ENCODE peak calls at places on chromosome 22, in five cellular contexts. N is body of pancreas, T is mammary epithelial cell, K is pancreas, Z is K562. S is an unnamed sample.
A peak's percentile ranks its signal among the peaks of the same experiment; 100 is the strongest.

GRCh38 chr22:46070215-46070721 is 80.1 kb upstream of the PPARA start:
- DNase-seq in N (peak; percentile 84), T (peak; percentile 76), K (peak; percentile 93), Z (no peak), S (peak; percentile 79)

GRCh38 chr22:19984201-19984753 is 32.3 kb downstream of the ARVCF start:
- DNase-seq in T (peak; percentile 86), Z (peak; percentile 73), K (peak; percentile 57), N (no peak), S (no peak)

GRCh38 chr22:46065733-46066454 is 84.4 kb upstream of the PPARA start:
- DNase-seq in K (no peak), T (peak; percentile 46), Z (no peak), N (no peak), S (no peak)

GRCh38 chr22:29308791-29309262 is 2.4 kb downstream of the GAS2L1 start:
- DNase-seq in N (peak; percentile 12), T (peak; percentile 88), Z (no peak), K (peak; percentile 60), S (no peak)

GRCh38 chr22:44425356-44425755 is 72.7 kb downstream of the RTL6 start:
- DNase-seq in N (no peak), T (no peak), K (no peak), Z (no peak), S (no peak)

GRCh38 chr22:19121631-19122142 is 525 bp downstream of the DGCR2 start:
- DNase-seq in Z (peak; percentile 88), K (peak; percentile 91), T (peak; percentile 54), N (peak; percentile 75), S (peak; percentile 64)

GRCh38 chr22:44520695-44521094 is 22.7 kb upstream of the RTL6 start:
- DNase-seq in Z (no peak), K (no peak), T (no peak), N (no peak), S (no peak)

GRCh38 chr22:21707677-21708076 is 27.9 kb downstream of the YPEL1 start:
- DNase-seq in N (no peak), T (no peak), Z (peak; percentile 73), K (no peak), S (no peak)

GRCh38 chr22:34760276-34761008 is 305.5 kb upstream of the ISX start:
- DNase-seq in Z (no peak), N (peak; percentile 15), T (peak; percentile 80), K (no peak), S (no peak)

GRCh38 chr22:49922926-49923325 is 4.5 kb downstream of the CRELD2 start:
- DNase-seq in K (peak; percentile 71), T (no peak), Z (no peak), N (no peak), S (no peak)

GRCh38 chr22:23149743-23150238 is 4.5 kb downstream of the RAB36 start:
- DNase-seq in T (no peak), K (no peak), N (no peak), Z (no peak), S (no peak)

DNA sequence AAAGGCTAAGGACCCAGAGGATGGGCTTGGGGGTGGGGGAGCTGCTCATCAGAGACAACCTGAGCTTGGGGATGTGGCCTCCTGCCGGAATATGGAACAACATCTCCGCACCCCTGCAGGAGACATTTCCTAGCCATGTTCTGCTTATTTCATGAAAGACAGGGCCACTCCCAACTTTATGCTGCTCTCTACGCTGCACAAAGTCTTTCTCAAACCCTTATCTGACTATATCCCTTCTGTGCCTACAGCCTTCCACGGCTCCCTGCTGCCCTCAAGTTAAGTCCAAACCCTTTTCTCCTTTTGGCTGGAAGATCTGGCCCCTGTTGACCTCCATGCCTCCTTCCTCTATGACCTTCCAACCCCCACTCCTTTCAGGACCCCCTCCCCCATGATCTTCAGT is 562.0 kb downstream of the MN1 start:
- DNase-seq in T (no peak), K (no peak), N (no peak), Z (no peak), S (no peak)
- TF ChIP-seq CTCF in T (no peak), K (no peak), N (no peak), Z (no peak), S (no peak)

GRCh38 chr22:39238966-39239510 is 5.7 kb downstream of the PDGFB start:
- DNase-seq in N (no peak), T (no peak), Z (no peak), K (no peak), S (no peak)
- H3K4me1 ChIP-seq in N (peaks cover 86% of the 10 kb centered on the region), T (peaks cover 49% of the 10 kb centered on the region), Z (peaks cover 74% of the 10 kb centered on the region), K (peaks cover 36% of the 10 kb centered on the region), S (peaks cover 18% of the 10 kb centered on the region)

DNA sequence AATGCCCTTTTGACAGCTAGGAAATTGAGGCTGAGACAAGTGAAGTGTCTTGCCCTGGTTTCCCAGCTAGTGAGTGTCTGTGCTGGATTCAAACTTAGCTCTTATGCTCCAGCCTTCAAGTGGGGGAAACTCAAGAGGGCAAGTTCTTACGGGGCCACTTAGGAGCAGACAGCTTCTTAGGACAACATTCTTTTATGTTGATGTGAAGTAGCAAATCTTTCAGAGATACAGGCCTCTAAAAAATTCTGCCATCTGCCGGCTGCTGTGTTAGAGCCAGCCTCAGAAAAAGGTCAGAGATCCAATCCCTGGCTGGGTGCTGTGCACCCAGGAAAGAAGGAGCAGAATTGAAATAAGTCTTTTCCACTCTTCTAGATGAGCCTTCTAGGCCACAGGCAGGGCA is 26.6 kb downstream of the TIMP3 start:
- DNase-seq in T (no peak), Z (no peak), K (no peak), N (no peak), S (no peak)
- TF ChIP-seq CTCF in T (no peak), Z (peak; percentile 21), K (no peak), N (no peak), S (no peak)

GRCh38 chr22:37641251-37641949 is 1.9 kb downstream of the SH3BP1 start:
- DNase-seq in Z (no peak), K (peak; percentile 70), T (no peak), N (no peak), S (no peak)
- H3K4me1 ChIP-seq in Z (peaks cover 62% of the 10 kb centered on the region), K (no peaks in the 10 kb centered on the region), T (peaks cover 23% of the 10 kb centered on the region), N (peaks cover 35% of the 10 kb centered on the region), S (peaks cover 26% of the 10 kb centered on the region)

DNA sequence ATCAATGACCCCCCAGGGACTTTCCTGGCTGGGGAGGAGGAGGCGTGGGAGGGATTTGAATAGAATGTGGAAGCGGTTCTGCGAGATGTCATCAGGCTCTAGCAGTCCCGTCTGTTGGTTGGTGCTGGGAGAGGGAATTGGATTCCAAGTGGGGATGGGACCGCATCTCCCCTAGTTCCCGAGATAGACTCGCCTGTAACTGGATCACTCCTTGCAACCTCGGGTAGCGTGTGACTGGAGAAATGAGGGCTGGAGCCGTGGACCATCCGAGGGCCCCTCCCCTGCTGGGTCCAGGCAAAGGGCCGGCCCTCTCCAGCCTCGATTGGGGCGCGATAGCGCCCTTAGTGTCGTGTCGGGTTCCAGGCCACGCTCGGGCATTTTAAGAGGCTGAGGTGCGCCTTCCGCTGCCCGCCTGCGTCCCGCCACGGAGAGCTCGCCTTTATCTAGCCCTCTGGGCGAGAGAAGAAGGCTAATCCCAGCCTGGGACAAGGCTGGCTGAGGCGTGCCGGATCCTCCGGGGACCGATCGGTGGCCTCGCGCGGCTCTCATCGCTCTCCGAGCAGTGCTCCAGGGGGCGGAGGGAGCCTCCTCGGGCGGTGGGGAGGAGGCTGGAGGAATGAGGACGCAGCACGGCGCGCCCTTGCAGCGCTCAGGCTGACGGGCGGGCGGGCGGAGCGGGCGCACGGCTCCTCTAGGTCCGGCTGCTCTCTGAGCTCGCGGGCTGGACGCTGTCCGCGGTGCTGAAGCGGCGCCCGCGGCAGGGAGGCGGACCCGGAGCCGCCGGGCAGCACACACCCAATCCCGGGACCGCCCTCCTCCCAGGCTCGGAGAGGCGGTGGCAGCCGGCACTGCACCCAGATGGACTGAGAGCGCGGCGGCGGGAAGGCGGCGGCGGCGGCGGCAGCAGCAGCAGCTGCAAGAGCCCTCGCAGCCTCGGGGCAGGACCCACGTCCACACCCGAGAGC is 107.8 kb downstream of the OSBP2 start:
- DNase-seq in Z (peak; percentile 85), T (peak; percentile 95), N (peak; percentile 88), K (peak; percentile 97), S (peak; percentile 85)
- TF ChIP-seq CTCF in Z (no peak), T (no peak), N (peak; percentile 78), K (peak; percentile 60), S (peak; percentile 52)

DNA sequence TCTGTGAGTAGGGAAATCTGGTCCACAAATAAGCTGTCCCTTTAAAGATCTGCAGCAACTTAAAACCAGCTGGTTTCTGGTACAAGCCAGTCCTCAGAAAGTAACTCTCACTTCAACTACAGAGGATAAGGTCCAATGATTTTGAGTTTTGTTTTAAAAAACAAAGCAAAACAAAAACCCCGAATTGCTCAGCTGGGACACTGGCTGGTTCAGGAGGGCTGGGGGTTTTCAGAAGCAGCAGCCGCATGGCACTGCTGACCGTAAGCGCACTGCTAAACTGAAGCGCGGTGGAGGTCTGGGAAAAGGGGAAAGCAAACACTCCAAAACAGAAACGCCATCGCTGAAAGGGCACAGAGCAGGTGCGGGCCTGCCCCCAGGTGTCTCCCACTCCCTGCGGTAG is 59.7 kb downstream of the MICAL3 start:
- DNase-seq in Z (no peak), T (no peak), N (no peak), K (no peak), S (no peak)
- H3K4me1 ChIP-seq in Z (peaks cover 16% of the 10 kb centered on the region), T (peaks cover 8% of the 10 kb centered on the region), N (peaks cover 4% of the 10 kb centered on the region), K (no peaks in the 10 kb centered on the region), S (no peaks in the 10 kb centered on the region)

DNA sequence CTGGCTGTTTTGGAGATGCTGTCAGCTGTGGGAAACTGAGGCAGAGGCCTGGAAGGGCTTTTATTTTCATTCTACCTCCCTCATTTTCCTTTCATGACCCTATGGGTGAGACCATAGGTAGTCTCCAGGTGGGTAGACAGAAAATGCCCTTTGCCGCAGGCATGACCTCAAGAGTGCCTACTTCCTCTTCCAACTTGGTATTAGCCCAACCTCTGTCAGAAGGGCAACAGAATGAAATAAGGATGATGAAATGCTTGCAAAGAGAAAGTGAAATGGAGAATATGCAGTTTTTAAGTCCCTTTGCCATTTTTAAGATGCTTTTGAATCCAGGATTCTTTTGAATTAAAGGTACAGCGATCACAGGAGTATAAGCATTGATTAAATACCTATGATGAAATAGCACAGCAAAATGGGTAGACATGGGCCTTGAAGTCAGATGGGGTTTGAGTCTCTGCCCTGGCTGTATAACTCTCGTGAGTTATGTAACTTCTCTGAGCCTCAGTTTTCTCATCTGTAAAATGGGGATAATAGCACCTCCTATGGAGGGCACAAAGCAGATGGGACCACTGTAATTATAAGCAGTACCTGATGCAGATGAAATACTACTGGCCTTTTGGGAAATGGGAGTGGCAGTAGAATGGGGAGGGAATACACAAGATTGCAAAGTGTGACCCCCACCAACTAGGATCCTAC is 3.7 kb downstream of the ASPHD2 start:
- DNase-seq in T (no peak), K (no peak), Z (no peak), N (no peak), S (no peak)
- TF ChIP-seq CTCF in T (no peak), K (no peak), Z (no peak), N (no peak), S (no peak)

GRCh38 chr22:43090130-43090789 is 1.1 kb upstream of the TTLL1 start:
- DNase-seq in K (no peak), N (peak; percentile 43), T (peak; percentile 89), Z (peak; percentile 84), S (peak; percentile 76)
- H3K4me1 ChIP-seq in K (no peaks in the 10 kb centered on the region), N (peaks cover 5% of the 10 kb centered on the region), T (peaks cover 15% of the 10 kb centered on the region), Z (peaks cover 20% of the 10 kb centered on the region), S (peaks cover 5% of the 10 kb centered on the region)